ENCODE peak calls at places on chromosome 21, in five cellular contexts. One of them, this sample, is unnamed.

GRCh38 chr21:25578070-25578961 is 29.0 kb downstream of the MRPL39 start:
- DNase-seq in heart right ventricle: no peak
- DNase-seq in left lung: no peak
- DNase-seq in IMR-90: peak; percentile 36
- DNase-seq in transverse colon: no peak
- DNase-seq in this sample: no peak

GRCh38 chr21:38487906-38488639 is 10.2 kb downstream of the ERG start:
- DNase-seq in heart right ventricle: no peak
- DNase-seq in transverse colon: no peak
- DNase-seq in left lung: no peak
- DNase-seq in IMR-90: no peak
- DNase-seq in this sample: no peak

GRCh38 chr21:38323721-38324591 is 67.2 kb downstream of the KCNJ15 start:
- DNase-seq in heart right ventricle: no peak
- DNase-seq in IMR-90: peak; percentile 94
- DNase-seq in left lung: no peak
- DNase-seq in transverse colon: no peak
- DNase-seq in this sample: no peak

GRCh38 chr21:24716306-24716918 is 890.9 kb downstream of the MRPL39 start:
- DNase-seq in IMR-90: no peak
- DNase-seq in transverse colon: no peak
- DNase-seq in left lung: no peak
- DNase-seq in heart right ventricle: no peak
- DNase-seq in this sample: no peak

GRCh38 chr21:26210614-26211013 is 40.0 kb upstream of the APP start:
- DNase-seq in transverse colon: no peak
- DNase-seq in heart right ventricle: no peak
- DNase-seq in IMR-90: no peak
- DNase-seq in left lung: no peak
- DNase-seq in this sample: no peak

GRCh38 chr21:26717146-26717739 is 128.0 kb downstream of the ADAMTS1 start:
- DNase-seq in heart right ventricle: no peak
- DNase-seq in left lung: no peak
- DNase-seq in IMR-90: peak; percentile 31
- DNase-seq in transverse colon: no peak
- DNase-seq in this sample: no peak

GRCh38 chr21:19935459-19935858 is 1062.8 kb upstream of the NCAM2 start:
- DNase-seq in transverse colon: no peak
- DNase-seq in IMR-90: no peak
- DNase-seq in left lung: no peak
- DNase-seq in heart right ventricle: no peak
- DNase-seq in this sample: no peak

GRCh38 chr21:38165466-38166213 is 91.2 kb upstream of the KCNJ15 start:
- DNase-seq in transverse colon: no peak
- DNase-seq in IMR-90: peak; percentile 59
- DNase-seq in left lung: no peak
- DNase-seq in heart right ventricle: no peak
- DNase-seq in this sample: no peak

GRCh38 chr21:29656504-29657227 is 283.1 kb downstream of the GRIK1 start:
- DNase-seq in IMR-90: peak; percentile 85
- DNase-seq in left lung: no peak
- DNase-seq in heart right ventricle: no peak
- DNase-seq in transverse colon: no peak
- DNase-seq in this sample: no peak

GRCh38 chr21:15063821-15064575 is 802 bp downstream of the NRIP1 start:
- DNase-seq in IMR-90: no peak
- DNase-seq in left lung: peak; percentile 59
- DNase-seq in heart right ventricle: peak; percentile 65
- DNase-seq in transverse colon: peak; percentile 41
- DNase-seq in this sample: peak; percentile 61

GRCh38 chr21:16308269-16308668 is 578.5 kb downstream of the USP25 start:
- DNase-seq in heart right ventricle: no peak
- DNase-seq in left lung: no peak
- DNase-seq in IMR-90: peak; percentile 15
- DNase-seq in transverse colon: no peak
- DNase-seq in this sample: no peak

GRCh38 chr21:26800001-26800400 is 45.2 kb downstream of the ADAMTS1 start:
- DNase-seq in left lung: peak; percentile 43
- DNase-seq in transverse colon: no peak
- DNase-seq in heart right ventricle: no peak
- DNase-seq in IMR-90: peak; percentile 15
- DNase-seq in this sample: peak; percentile 46

GRCh38 chr21:33495743-33496142 is 4.2 kb upstream of the DNAJC28 start:
- DNase-seq in left lung: no peak
- DNase-seq in transverse colon: no peak
- DNase-seq in heart right ventricle: no peak
- DNase-seq in IMR-90: no peak
- DNase-seq in this sample: no peak

GRCh38 chr21:15752763-15753407 is 23.1 kb downstream of the USP25 start:
- DNase-seq in heart right ventricle: no peak
- DNase-seq in transverse colon: no peak
- DNase-seq in IMR-90: no peak
- DNase-seq in left lung: no peak
- DNase-seq in this sample: no peak

GRCh38 chr21:14403681-14404318 is 20.9 kb upstream of the HSPA13 start:
- DNase-seq in transverse colon: no peak
- DNase-seq in heart right ventricle: no peak
- DNase-seq in left lung: no peak
- DNase-seq in IMR-90: peak; percentile 45
- DNase-seq in this sample: no peak

GRCh38 chr21:29423051-29423450 is 124.3 kb downstream of the BACH1 start:
- DNase-seq in left lung: no peak
- DNase-seq in transverse colon: no peak
- DNase-seq in heart right ventricle: no peak
- DNase-seq in IMR-90: no peak
- DNase-seq in this sample: no peak

GRCh38 chr21:27362249-27362648 is 395.4 kb upstream of the ADAMTS5 start:
- DNase-seq in heart right ventricle: no peak
- DNase-seq in transverse colon: no peak
- DNase-seq in left lung: no peak
- DNase-seq in IMR-90: no peak
- DNase-seq in this sample: no peak

GRCh38 chr21:37463083-37463780 is 96.7 kb downstream of the DYRK1A start:
- DNase-seq in heart right ventricle: no peak
- DNase-seq in left lung: no peak
- DNase-seq in transverse colon: no peak
- DNase-seq in IMR-90: peak; percentile 80
- DNase-seq in this sample: no peak

GRCh38 chr21:18493420-18493819 is 89.8 kb upstream of the TMPRSS15 start:
- DNase-seq in heart right ventricle: no peak
- DNase-seq in left lung: no peak
- DNase-seq in IMR-90: no peak
- DNase-seq in transverse colon: no peak
- DNase-seq in this sample: peak; percentile 5

GRCh38 chr21:25722631-25723030 is 12.1 kb downstream of the ATP5PF start:
- DNase-seq in IMR-90: no peak
- DNase-seq in heart right ventricle: no peak
- DNase-seq in left lung: no peak
- DNase-seq in transverse colon: no peak
- DNase-seq in this sample: no peak

DNA sequence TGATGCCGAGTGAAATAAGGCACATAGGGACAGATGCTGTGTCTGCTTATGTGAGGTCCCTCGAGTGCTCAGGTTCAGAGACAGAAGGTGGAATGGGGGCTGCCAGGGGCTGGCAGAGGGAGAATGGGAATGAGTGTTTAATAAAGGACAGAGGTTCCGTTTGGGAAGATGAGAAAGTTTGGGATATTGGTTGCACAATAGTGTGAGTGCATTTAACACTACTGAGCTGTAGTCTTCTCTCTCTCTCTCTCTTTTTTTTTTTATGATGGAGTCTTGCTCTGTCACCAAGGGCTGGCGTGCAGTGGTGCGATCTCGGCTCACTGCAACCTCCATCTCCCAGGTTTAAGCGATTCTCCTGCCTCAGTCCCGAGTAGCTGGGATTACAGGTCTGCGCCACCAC is 44.9 kb downstream of the TRAPPC10 start:
- DNase-seq in left lung: no peak
- DNase-seq in heart right ventricle: no peak
- DNase-seq in transverse colon: no peak
- DNase-seq in IMR-90: no peak
- DNase-seq in this sample: no peak
- H3K27ac ChIP-seq in left lung: no peak overlapping the region
- H3K27ac ChIP-seq in heart right ventricle: no peak overlapping the region
- H3K27ac ChIP-seq in transverse colon: no peak overlapping the region
- H3K27ac ChIP-seq in IMR-90: no peak overlapping the region
- H3K27ac ChIP-seq in this sample: no peak overlapping the region

GRCh38 chr21:42532466-42533181 is 19.0 kb downstream of the SLC37A1 start:
- DNase-seq in left lung: peak; percentile 82
- DNase-seq in heart right ventricle: peak; percentile 61
- DNase-seq in IMR-90: peak; percentile 12
- DNase-seq in transverse colon: peak; percentile 61
- DNase-seq in this sample: peak; percentile 98
- H3K36me3 ChIP-seq in left lung: no peaks in the 10 kb centered on the region
- H3K36me3 ChIP-seq in heart right ventricle: no peaks in the 10 kb centered on the region
- H3K36me3 ChIP-seq in IMR-90: no peaks in the 10 kb centered on the region
- H3K36me3 ChIP-seq in transverse colon: no peaks in the 10 kb centered on the region
- H3K36me3 ChIP-seq in this sample: no peaks in the 10 kb centered on the region

DNA sequence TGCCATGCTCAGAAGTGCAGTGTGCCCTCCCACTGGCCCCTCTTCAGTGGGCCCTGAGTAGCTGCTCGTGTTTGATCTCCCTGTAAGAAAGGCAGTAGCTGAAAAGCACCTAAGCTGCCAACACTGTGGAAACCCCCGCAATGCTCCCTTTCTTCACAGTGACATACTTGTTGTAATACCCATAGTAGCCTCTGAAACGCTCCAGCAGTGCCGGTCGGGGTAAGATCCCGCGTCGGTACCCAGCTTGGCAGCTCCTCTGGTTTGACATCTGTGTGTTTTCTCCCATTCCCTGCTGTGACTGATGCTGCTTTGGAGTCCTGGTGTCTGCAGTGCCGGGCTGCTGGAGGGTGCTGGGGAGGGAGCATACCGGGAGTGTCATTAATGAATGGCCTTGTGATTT is 3.6 kb downstream of the CHAF1B start:
- DNase-seq in left lung: no peak
- DNase-seq in IMR-90: peak; percentile 54
- DNase-seq in transverse colon: no peak
- DNase-seq in heart right ventricle: no peak
- DNase-seq in this sample: no peak
- H3K27ac ChIP-seq in left lung: no peak overlapping the region
- H3K27ac ChIP-seq in IMR-90: no peak overlapping the region
- H3K27ac ChIP-seq in transverse colon: no peak overlapping the region
- H3K27ac ChIP-seq in heart right ventricle: no peak overlapping the region
- H3K27ac ChIP-seq in this sample: no peak overlapping the region

DNA sequence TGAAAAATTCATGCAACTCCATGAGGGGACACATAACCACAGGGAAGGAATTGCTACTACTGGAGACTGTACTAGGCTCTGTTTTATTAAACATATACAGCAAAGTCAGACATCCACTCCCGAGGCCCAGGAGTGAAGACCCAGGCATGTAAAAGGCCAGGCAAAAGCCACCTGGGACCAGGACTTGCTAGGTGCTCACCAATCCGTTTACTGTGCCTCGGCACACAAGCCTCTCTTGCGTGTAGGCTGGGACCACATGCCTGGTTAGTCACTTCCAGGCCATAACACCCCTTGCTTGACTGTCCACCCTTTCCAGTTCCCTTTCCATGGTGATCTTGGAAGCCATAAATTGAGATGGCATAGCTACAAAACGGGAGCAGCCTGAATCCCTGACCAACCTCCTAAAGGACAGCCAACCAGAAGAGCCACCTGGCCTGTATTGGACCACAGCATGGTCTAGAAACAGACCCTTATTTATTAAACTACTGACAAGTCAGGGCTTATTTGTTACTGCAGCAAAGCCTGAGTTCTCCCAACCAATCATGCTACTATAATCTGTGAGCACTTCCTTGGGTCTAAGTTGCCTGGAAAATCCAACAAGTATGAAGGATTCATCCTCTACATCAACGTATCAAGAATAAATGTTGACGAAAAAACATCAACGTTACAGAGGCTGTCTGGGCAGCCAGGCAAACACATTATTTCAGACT is 39.7 kb downstream of the URB1 start:
- DNase-seq in transverse colon: no peak
- DNase-seq in left lung: no peak
- DNase-seq in heart right ventricle: no peak
- DNase-seq in IMR-90: no peak
- DNase-seq in this sample: no peak
- H3K36me3 ChIP-seq in transverse colon: peaks cover 73% of the 10 kb centered on the region
- H3K36me3 ChIP-seq in left lung: peaks cover 4% of the 10 kb centered on the region
- H3K36me3 ChIP-seq in heart right ventricle: peaks cover 75% of the 10 kb centered on the region
- H3K36me3 ChIP-seq in IMR-90: peaks cover 73% of the 10 kb centered on the region
- H3K36me3 ChIP-seq in this sample: no peaks in the 10 kb centered on the region

DNA sequence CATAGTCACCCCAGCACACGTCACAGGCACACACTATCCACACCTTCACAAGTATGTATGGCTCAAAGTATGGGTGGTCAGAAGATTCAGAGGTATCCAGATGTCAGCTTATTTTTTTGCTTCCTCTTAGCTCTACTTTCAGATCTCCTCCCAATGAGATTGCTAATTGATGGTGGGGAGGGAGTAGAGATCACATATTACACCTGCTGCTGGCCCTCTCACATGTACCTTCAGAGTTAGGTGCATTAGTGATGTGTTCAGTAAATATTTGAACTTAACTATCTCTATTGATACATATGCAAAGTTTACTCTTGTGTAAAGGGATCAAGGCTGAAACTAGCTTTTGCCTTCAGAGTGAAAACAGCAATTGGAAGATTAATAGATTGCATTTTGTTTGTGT is 262.6 kb downstream of the PCP4 start:
- DNase-seq in IMR-90: no peak
- DNase-seq in heart right ventricle: no peak
- DNase-seq in transverse colon: no peak
- DNase-seq in left lung: no peak
- DNase-seq in this sample: no peak
- H3K27ac ChIP-seq in IMR-90: no peak overlapping the region
- H3K27ac ChIP-seq in heart right ventricle: no peak overlapping the region
- H3K27ac ChIP-seq in transverse colon: no peak overlapping the region
- H3K27ac ChIP-seq in left lung: no peak overlapping the region
- H3K27ac ChIP-seq in this sample: no peak overlapping the region

GRCh38 chr21:45091540-45092322 is 17.4 kb downstream of the ADARB1 start:
- DNase-seq in left lung: no peak
- DNase-seq in IMR-90: peak; percentile 42
- DNase-seq in heart right ventricle: no peak
- DNase-seq in transverse colon: no peak
- DNase-seq in this sample: no peak

GRCh38 chr21:45087022-45087823 is 12.8 kb downstream of the ADARB1 start:
- DNase-seq in IMR-90: peak; percentile 44
- DNase-seq in transverse colon: no peak
- DNase-seq in left lung: no peak
- DNase-seq in heart right ventricle: no peak
- DNase-seq in this sample: no peak

GRCh38 chr21:45088729-45089128 is 14.3 kb downstream of the ADARB1 start:
- DNase-seq in left lung: no peak
- DNase-seq in IMR-90: no peak
- DNase-seq in transverse colon: no peak
- DNase-seq in heart right ventricle: no peak
- DNase-seq in this sample: no peak

GRCh38 chr21:45088116-45088515 is 13.7 kb downstream of the ADARB1 start:
- DNase-seq in IMR-90: no peak
- DNase-seq in heart right ventricle: no peak
- DNase-seq in transverse colon: no peak
- DNase-seq in left lung: no peak
- DNase-seq in this sample: no peak

GRCh38 chr21:45089964-45090363 is 15.6 kb downstream of the ADARB1 start:
- DNase-seq in IMR-90: no peak
- DNase-seq in left lung: no peak
- DNase-seq in transverse colon: no peak
- DNase-seq in heart right ventricle: no peak
- DNase-seq in this sample: no peak
- H3K36me3 ChIP-seq in IMR-90: peaks cover 30% of the 10 kb centered on the region
- H3K36me3 ChIP-seq in left lung: no peaks in the 10 kb centered on the region
- H3K36me3 ChIP-seq in transverse colon: no peaks in the 10 kb centered on the region
- H3K36me3 ChIP-seq in heart right ventricle: no peaks in the 10 kb centered on the region
- H3K36me3 ChIP-seq in this sample: no peaks in the 10 kb centered on the region

GRCh38 chr21:34536820-34537219 is 24.8 kb upstream of the KCNE1 start:
- DNase-seq in transverse colon: no peak
- DNase-seq in IMR-90: peak; percentile 59
- DNase-seq in heart right ventricle: no peak
- DNase-seq in left lung: no peak
- DNase-seq in this sample: peak; percentile 55
- H3K27ac ChIP-seq in transverse colon: no peak overlapping the region
- H3K27ac ChIP-seq in IMR-90: peak overlapping the region; percentile 23
- H3K27ac ChIP-seq in heart right ventricle: peak overlapping the region; percentile 48
- H3K27ac ChIP-seq in left lung: no peak overlapping the region
- H3K27ac ChIP-seq in this sample: peak overlapping the region; percentile 63

This sample was measured in adrenal gland.